ENCODE peak calls at places on chromosome 13, in seven cellular contexts. X is endodermal cell, G is IMR-90, Z is Karpas-422, K is neural progenitor cell, N is HCT116, E is fibroblast of lung. I is an unnamed sample.

GRCh38 chr13:91280806-91281205 is 66.7 kb upstream of the MIR17HG start:
- DNase-seq in G (no peak), N (no peak), X (no peak), Z (no peak), E (no peak), K (no peak), I (no peak)

GRCh38 chr13:30169442-30169841 is 137.9 kb downstream of the KATNAL1 start:
- DNase-seq in N (no peak), G (no peak), Z (no peak), K (no peak), X (no peak), E (no peak), I (no peak)

GRCh38 chr13:27821566-27821965 is 29.3 kb downstream of the GSX1 start:
- DNase-seq in G (no peak), N (no peak), Z (no peak), K (peak), X (peak), E (no peak), I (no peak)

GRCh38 chr13:26458196-26458734 is 99.2 kb upstream of the WASF3 start:
- DNase-seq in N (no peak), Z (no peak), G (no peak), E (no peak), K (no peak), X (no peak), I (no peak)

GRCh38 chr13:92513672-92514071 is 712.9 kb upstream of the GPC6 start:
- DNase-seq in E (peak), K (no peak), Z (no peak), N (no peak), G (peak), X (no peak), I (no peak)

GRCh38 chr13:89910166-89910565 is 1437.3 kb upstream of the MIR17HG start:
- DNase-seq in E (no peak), K (no peak), X (no peak), G (no peak), N (no peak), Z (no peak), I (peak)

GRCh38 chr13:60000081-60000480 is 163.6 kb downstream of the DIAPH3 start:
- DNase-seq in K (no peak), E (peak), N (no peak), X (no peak), Z (no peak), G (peak), I (no peak)

GRCh38 chr13:27806744-27807387 is 14.6 kb downstream of the GSX1 start:
- DNase-seq in N (no peak), K (no peak), E (no peak), X (peak), Z (no peak), G (no peak), I (no peak)

GRCh38 chr13:112657850-112658445 is 31.9 kb upstream of the ATP11A start:
- DNase-seq in Z (no peak), N (no peak), X (peak), G (peak), E (peak), K (no peak), I (peak)

GRCh38 chr13:73273737-73274136 is 214.9 kb downstream of the KLF5 start:
- DNase-seq in N (no peak), E (peak), X (no peak), Z (no peak), G (peak), K (no peak), I (no peak)

GRCh38 chr13:61536443-61536842 is 120.8 kb upstream of the PCDH20 start:
- DNase-seq in N (no peak), Z (no peak), E (no peak), G (no peak), X (no peak), K (no peak), I (no peak)

GRCh38 chr13:46369506-46370268 is 17.4 kb downstream of the RUBCNL start:
- DNase-seq in Z (no peak), K (no peak), G (peak), E (peak), X (no peak), N (no peak), I (no peak)

GRCh38 chr13:112525306-112525945 is 62.5 kb downstream of the TUBGCP3 start:
- DNase-seq in N (no peak), X (no peak), K (no peak), G (peak), Z (no peak), E (no peak), I (no peak)

GRCh38 chr13:31369213-31369612 is 169.4 kb downstream of the B3GLCT start:
- DNase-seq in K (no peak), N (no peak), X (no peak), Z (no peak), G (no peak), E (peak), I (no peak)

GRCh38 chr13:74210693-74211393 is 76.6 kb upstream of the KLF12 start:
- DNase-seq in G (peak), N (no peak), K (no peak), E (peak), Z (no peak), X (no peak), I (no peak)

GRCh38 chr13:72151241-72151640 is 284.2 kb upstream of the DACH1 start:
- DNase-seq in N (no peak), K (no peak), G (no peak), Z (no peak), E (peak), X (no peak), I (no peak)

GRCh38 chr13:85366759-85367417 is 432.3 kb downstream of the SLITRK6 start:
- DNase-seq in E (peak), N (no peak), Z (no peak), X (no peak), K (no peak), G (peak), I (no peak)

GRCh38 chr13:98994896-98995295 is 17.0 kb upstream of the DOCK9 start:
- DNase-seq in X (no peak), K (no peak), G (no peak), Z (no peak), E (no peak), N (no peak), I (no peak)

GRCh38 chr13:45393941-45394570 is 24.1 kb downstream of the SLC25A30 start:
- DNase-seq in N (peak), E (peak), G (peak), Z (peak), X (peak), K (peak), I (no peak)

GRCh38 chr13:87172166-87172825 is 498.9 kb upstream of the SLITRK5 start:
- DNase-seq in N (no peak), X (peak), E (peak), Z (no peak), G (no peak), K (peak), I (no peak)

GRCh38 chr13:88074794-88075509 is 403.8 kb downstream of the SLITRK5 start:
- DNase-seq in G (no peak), K (no peak), N (no peak), Z (no peak), E (no peak), X (no peak), I (no peak)

GRCh38 chr13:78319101-78319627 is 284.2 kb downstream of the POU4F1 start:
- DNase-seq in K (no peak), X (no peak), E (no peak), Z (no peak), G (no peak), N (no peak), I (no peak)

GRCh38 chr13:30898070-30898469 is 8.0 kb upstream of the MEDAG start:
- DNase-seq in K (no peak), Z (no peak), N (no peak), G (no peak), E (no peak), X (no peak), I (no peak)

GRCh38 chr13:80430561-80430960 is 89.6 kb upstream of the SPRY2 start:
- DNase-seq in E (peak), N (no peak), K (no peak), G (no peak), X (no peak), Z (no peak), I (no peak)

GRCh38 chr13:81017525-81018152 is 676.7 kb upstream of the SPRY2 start:
- DNase-seq in K (peak), Z (peak), X (no peak), E (peak), G (peak), N (peak), I (no peak)

GRCh38 chr13:71005919-71006318 is 861.1 kb downstream of the DACH1 start:
- DNase-seq in X (no peak), E (no peak), K (no peak), N (no peak), G (no peak), Z (no peak), I (no peak)

GRCh38 chr13:40060318-40061007 is 405.0 kb downstream of the COG6 start:
- DNase-seq in N (no peak), E (peak), G (no peak), Z (peak), X (no peak), K (no peak), I (no peak)

GRCh38 chr13:99037756-99038155 is 59.9 kb upstream of the DOCK9 start:
- DNase-seq in Z (no peak), G (no peak), E (no peak), N (no peak), K (no peak), X (no peak), I (no peak)

GRCh38 chr13:74129500-74130144 is 4.6 kb downstream of the KLF12 start:
- DNase-seq in G (no peak), N (no peak), X (no peak), K (no peak), E (peak), Z (no peak), I (no peak)

GRCh38 chr13:31797154-31797775 is 57.9 kb downstream of the RXFP2 start:
- DNase-seq in K (peak), X (no peak), Z (no peak), N (peak), G (peak), E (peak), I (no peak)

GRCh38 chr13:42526276-42526675 is 47.7 kb upstream of the TNFSF11 start:
- DNase-seq in G (no peak), X (no peak), K (no peak), Z (no peak), N (no peak), E (no peak), I (no peak)
- H3K9ac ChIP-seq in G (no peak), X (no peak), K (no peak), Z (no peak), N (no peak), E (no peak), I (no peak)

DNA sequence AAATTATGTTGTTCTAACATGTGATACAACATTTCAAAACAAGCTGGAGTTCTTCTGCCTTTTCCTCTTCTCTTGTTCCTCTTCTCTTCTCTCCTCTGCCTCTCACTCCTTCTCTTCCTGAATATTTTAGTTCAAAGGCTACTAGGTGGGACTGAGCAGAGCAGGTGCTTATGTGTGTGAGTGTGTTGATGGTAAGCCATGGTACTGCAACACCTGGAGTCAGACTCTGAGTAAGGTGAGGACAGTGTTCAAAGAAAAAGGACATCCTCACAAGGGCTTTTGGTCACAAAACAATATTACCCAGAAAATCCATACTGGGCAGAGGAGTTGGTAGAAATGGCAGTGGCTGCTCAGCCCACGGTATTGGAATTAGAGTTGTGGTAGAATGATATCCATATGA is 1188.7 kb downstream of the SLITRK1 start:
- DNase-seq in K (no peak), N (no peak), X (no peak), Z (no peak), E (no peak), G (no peak), I (no peak)
- H3K9ac ChIP-seq in K (no peak), N (no peak), X (no peak), Z (no peak), E (no peak), G (no peak), I (no peak)

GRCh38 chr13:50080158-50080855 is 65.1 kb downstream of the KCNRG start:
- DNase-seq in N (no peak), X (peak), E (peak), Z (peak), K (peak), G (peak), I (no peak)
- H3K9ac ChIP-seq in N (peak), X (peak), E (peak), Z (peak), K (peak), G (peak), I (peak)

GRCh38 chr13:48493851-48494250 is 39.0 kb downstream of the RCBTB2 start:
- DNase-seq in X (no peak), K (no peak), Z (peak), E (peak), N (no peak), G (peak), I (no peak)

GRCh38 chr13:48490241-48490640 is 42.6 kb downstream of the RCBTB2 start:
- DNase-seq in Z (peak), N (no peak), X (no peak), K (no peak), E (no peak), G (no peak), I (no peak)

GRCh38 chr13:48493076-48493765 is 39.7 kb downstream of the RCBTB2 start:
- DNase-seq in K (no peak), Z (peak), N (no peak), X (no peak), E (no peak), G (no peak), I (no peak)

GRCh38 chr13:48491423-48492122 is 41.3 kb downstream of the RCBTB2 start:
- DNase-seq in G (peak), K (no peak), X (no peak), Z (peak), N (no peak), E (no peak), I (no peak)

GRCh38 chr13:48492123-48493075 is 40.5 kb downstream of the RCBTB2 start:
- DNase-seq in X (no peak), G (peak), E (no peak), N (no peak), K (no peak), Z (peak), I (peak)
- H3K9ac ChIP-seq in X (no peak), G (no peak), E (peak), N (no peak), K (no peak), Z (peak), I (no peak)

GRCh38 chr13:94366677-94367076 is 112.8 kb downstream of the DCT start:
- DNase-seq in Z (no peak), E (no peak), K (no peak), N (no peak), G (no peak), X (no peak), I (no peak)

GRCh38 chr13:94362411-94362909 is 117.0 kb downstream of the DCT start:
- DNase-seq in N (peak), X (peak), K (peak), G (peak), E (peak), Z (peak), I (no peak)
- H3K9ac ChIP-seq in N (no peak), X (no peak), K (no peak), G (no peak), E (no peak), Z (no peak), I (no peak)

GRCh38 chr13:51519839-51520238 is 64.4 kb upstream of the WDFY2 start:
- DNase-seq in Z (no peak), E (peak), G (peak), X (no peak), K (no peak), N (no peak), I (no peak)

GRCh38 chr13:51520524-51520923 is 63.7 kb upstream of the WDFY2 start:
- DNase-seq in X (no peak), G (peak), N (no peak), Z (no peak), K (no peak), E (peak), I (no peak)

GRCh38 chr13:51524312-51524711 is 60.0 kb upstream of the WDFY2 start:
- DNase-seq in G (peak), X (no peak), E (peak), K (no peak), N (no peak), Z (no peak), I (no peak)

GRCh38 chr13:51523082-51523518 is 61.2 kb upstream of the WDFY2 start:
- DNase-seq in G (peak), X (no peak), N (no peak), E (peak), K (no peak), Z (no peak), I (no peak)

GRCh38 chr13:51518847-51519246 is 65.4 kb upstream of the WDFY2 start:
- DNase-seq in N (no peak), G (peak), X (no peak), E (peak), Z (no peak), K (no peak), I (no peak)
- H3K9ac ChIP-seq in N (no peak), G (no peak), X (no peak), E (no peak), Z (no peak), K (no peak), I (no peak)

GRCh38 chr13:21243045-21243842 is 66.8 kb downstream of the MRPL57 start:
- DNase-seq in N (no peak), Z (no peak), X (no peak), E (no peak), G (no peak), K (no peak), I (no peak)
- H3K9ac ChIP-seq in N (no peak), Z (no peak), X (no peak), E (no peak), G (no peak), K (no peak), I (no peak)

GRCh38 chr13:111184685-111185401 is 69.7 kb downstream of the ARHGEF7 start:
- DNase-seq in Z (peak), E (no peak), G (no peak), X (no peak), N (no peak), K (no peak), I (no peak)
- H3K9ac ChIP-seq in Z (peak), E (no peak), G (no peak), X (no peak), N (no peak), K (no peak), I (no peak)

DNA sequence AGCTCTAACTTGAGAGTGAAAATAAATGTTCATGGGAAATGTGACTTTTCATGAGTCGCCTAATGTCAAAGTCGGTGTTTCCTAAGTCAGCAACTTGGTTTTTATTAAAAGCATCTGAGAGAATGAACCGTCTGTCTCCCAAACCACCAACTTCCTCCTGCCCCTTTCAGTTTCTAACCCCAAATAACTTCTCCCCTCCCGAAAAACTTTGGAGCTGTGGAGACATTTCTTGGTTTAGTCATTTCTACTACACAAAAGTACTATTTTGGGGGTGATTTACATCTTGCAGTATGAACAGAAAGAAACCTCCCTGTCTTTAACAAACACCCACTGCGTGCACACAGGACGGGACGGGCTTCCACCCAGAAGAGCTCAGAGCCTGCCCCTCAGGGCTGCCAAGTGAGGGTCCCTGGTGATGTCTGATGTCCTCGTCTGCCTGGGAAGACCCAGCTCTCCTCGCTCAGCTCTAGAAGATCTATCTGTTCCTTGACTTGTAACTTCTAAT is 65.0 kb downstream of the RASA3 start:
- DNase-seq in K (no peak), X (no peak), G (peak), Z (peak), N (no peak), E (peak), I (peak)
- H3K9ac ChIP-seq in K (no peak), X (no peak), G (peak), Z (peak), N (no peak), E (peak), I (no peak)

DNA sequence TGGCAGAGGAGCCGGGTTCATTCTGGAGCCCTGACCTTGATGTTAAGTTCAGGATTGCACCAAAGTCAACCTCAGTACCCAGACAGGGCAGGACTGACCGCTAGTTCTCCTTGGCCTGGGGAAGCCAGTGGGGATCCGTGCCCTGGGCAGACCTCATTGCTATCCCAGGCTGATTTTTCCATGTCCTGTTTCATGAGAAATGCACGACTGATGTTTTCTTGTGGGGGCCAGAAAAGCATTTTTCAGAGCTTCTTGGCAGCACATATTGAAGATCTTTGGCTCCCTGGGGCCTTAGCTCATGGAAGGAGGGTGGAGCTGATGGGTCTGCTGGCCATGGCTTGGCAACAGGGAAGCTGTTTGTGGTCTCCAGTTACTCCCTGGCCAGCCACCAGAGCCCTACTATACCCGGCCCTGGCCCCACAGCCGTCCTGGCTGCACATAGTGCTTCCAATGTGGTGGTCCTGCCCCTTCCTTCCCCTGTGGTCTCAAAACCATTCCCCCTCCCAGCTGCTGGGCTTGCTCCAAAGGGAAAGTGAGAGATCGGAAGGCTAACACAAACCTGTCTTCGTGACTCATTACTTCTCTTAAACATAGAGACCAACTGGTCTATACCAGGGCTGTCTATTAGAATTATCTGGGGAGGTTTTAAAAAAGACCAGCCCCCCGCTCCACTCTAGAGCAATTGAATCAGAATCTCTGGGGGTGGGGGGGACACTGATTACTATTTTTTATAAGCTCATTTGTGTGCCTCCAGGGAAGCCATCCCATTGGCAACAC is 11.3 kb downstream of the IL17D start:
- DNase-seq in E (peak), X (no peak), N (no peak), G (peak), K (no peak), Z (no peak), I (no peak)
- H3K9ac ChIP-seq in E (no peak), X (no peak), N (no peak), G (no peak), K (no peak), Z (no peak), I (no peak)